ENCODE peak calls at places on chromosomes 4 and X, in seven cellular contexts. X, Y, E, S, L, K and W are unnamed samples. For H3K4me1, the result is how much of the 10 kb centered on the place peaks cover.

GRCh38 chr4:38911257-38911656 is 43.7 kb downstream of the FAM114A1 start:
- ATAC-seq in E (no peak), S (no peak), Y (peak), K (no peak), X (no peak), L (no peak), W (no peak)

GRCh38 chr4:113146876-113147358 is 97.5 kb downstream of the ANK2 start:
- ATAC-seq in E (peak), K (peak), L (no peak), X (no peak), S (peak), Y (peak), W (peak)

GRCh38 chrX:78098108-78098507 is 5.9 kb upstream of the PGK1 start:
- ATAC-seq in E (no peak), Y (no peak), K (no peak), L (no peak), S (no peak), X (no peak), W (no peak)

GRCh38 chr4:59537231-59537886 is 1662.8 kb upstream of the ADGRL3 start:
- ATAC-seq in Y (no peak), X (no peak), K (no peak), S (no peak), E (peak), L (no peak), W (no peak)

GRCh38 chr4:164731827-164732474 is 22.0 kb upstream of the SMIM31 start:
- ATAC-seq in S (no peak), L (peak), K (peak), X (no peak), E (peak), Y (peak), W (no peak)

GRCh38 chr4:87235020-87235671 is 14.7 kb upstream of the KLHL8 start:
- ATAC-seq in K (no peak), X (no peak), Y (peak), E (peak), L (peak), S (no peak), W (no peak)

GRCh38 chr4:87011340-87012034 is 76.7 kb downstream of the AFF1 start:
- ATAC-seq in K (no peak), Y (no peak), S (peak), E (no peak), L (no peak), X (no peak), W (no peak)

GRCh38 chr4:158580064-158580463 is 58.4 kb downstream of the RXFP1 start:
- ATAC-seq in X (no peak), K (no peak), E (no peak), S (no peak), L (no peak), Y (peak), W (no peak)

DNA sequence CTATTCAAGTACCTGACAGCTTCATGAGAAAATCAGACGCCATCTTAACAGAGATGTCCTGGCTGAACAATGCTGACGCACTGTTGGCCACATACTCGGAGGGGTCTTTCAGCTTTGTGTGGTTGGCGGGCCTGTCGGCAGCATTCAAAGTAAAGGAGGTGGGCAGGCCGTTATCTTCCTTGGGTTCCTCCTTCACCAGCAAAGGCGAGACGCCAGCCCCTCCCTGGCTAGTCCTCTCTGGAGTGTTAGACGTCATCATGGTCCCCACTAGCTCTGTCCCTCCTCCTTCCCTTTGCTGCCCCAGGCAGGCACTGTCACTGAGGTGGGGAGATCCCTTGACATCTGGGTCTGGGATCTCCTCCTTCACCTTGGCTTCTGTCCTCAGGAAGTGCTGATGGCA is 53.0 kb downstream of the ZNF827 start:
- ATAC-seq in K (no peak), L (no peak), S (no peak), E (no peak), X (no peak), Y (no peak), W (no peak)
- H3K4me1 ChIP-seq in K (under half), L (under half), S (under half), E (under half), X (under half), Y (under half), W (under half)

GRCh38 chr4:153594208-153594607 is 89.9 kb upstream of the TLR2 start:
- ATAC-seq in Y (no peak), S (no peak), X (no peak), E (no peak), K (peak), L (no peak), W (no peak)
- TF ChIP-seq CTCF in Y (no peak), S (no peak), X (no peak), E (no peak), K (no peak), L (no peak), W (no peak)

DNA sequence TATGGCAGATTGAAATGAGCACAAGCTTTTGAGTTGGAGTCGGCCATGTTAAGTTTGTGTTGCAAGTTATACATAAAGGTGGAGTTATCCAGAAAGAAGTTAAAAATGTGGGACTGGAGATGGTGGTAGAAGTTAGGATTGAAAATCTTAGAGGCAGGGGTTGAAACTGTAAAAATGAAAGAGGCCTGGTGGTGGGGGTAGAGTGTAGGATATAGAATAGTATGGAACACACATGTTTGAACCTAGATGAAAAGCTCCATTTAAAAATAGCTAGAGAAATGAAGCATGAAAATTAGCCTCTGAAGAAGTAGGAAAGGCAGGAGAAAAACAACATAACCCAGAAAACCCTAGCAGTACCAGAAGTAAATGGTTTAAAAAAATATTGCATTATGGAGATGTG is 131.8 kb upstream of the ENPEP start:
- ATAC-seq in E (no peak), S (no peak), K (no peak), L (peak), X (no peak), Y (peak), W (no peak)
- H3K4me1 ChIP-seq in E (under half), S (under half), K (under half), L (under half), X (under half), Y (under half), W (under half)

DNA sequence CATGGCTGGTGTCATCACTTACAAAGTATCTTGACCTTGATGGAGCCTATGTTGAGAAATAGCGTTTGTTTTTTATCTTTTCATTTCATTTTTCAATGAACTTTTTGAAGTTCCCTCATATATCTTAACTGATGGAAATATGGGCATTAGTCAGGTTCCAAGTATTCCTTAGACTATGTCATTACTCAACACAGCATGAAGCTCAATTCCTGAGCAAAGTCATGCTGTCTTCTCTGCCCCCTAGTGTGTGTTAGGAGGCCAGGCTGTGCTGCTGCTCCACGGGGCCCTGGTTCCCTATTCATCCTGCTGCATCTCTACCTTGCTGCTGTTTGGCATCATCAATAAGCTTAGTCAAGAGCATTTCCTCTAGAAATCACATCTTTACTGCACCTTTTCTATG is 40.9 kb downstream of the GPR143 start:
- ATAC-seq in S (no peak), L (peak), E (no peak), Y (no peak), K (no peak), X (no peak), W (no peak)
- TF ChIP-seq CTCF in S (no peak), L (no peak), E (no peak), Y (peak), K (no peak), X (no peak), W (no peak)

GRCh38 chr4:169659736-169660670 is 39.6 kb downstream of the CLCN3 start:
- ATAC-seq in E (peak), K (peak), X (peak), Y (peak), L (peak), S (peak), W (peak)
- H3K4me1 ChIP-seq in E (under half), K (under half), X (under half), Y (under half), L (under half), S (half or more), W (under half)

GRCh38 chr4:106266201-106266600 is 49.8 kb downstream of the TBCK start:
- ATAC-seq in X (no peak), E (peak), S (no peak), L (no peak), Y (peak), K (no peak), W (no peak)
- TF ChIP-seq CTCF in X (no peak), E (peak), S (no peak), L (peak), Y (peak), K (peak), W (peak)

GRCh38 chr4:41134581-41134980 is 79.8 kb downstream of the APBB2 start:
- ATAC-seq in E (peak), L (peak), Y (no peak), X (no peak), K (no peak), S (no peak), W (no peak)

GRCh38 chr4:41135761-41136160 is 78.6 kb downstream of the APBB2 start:
- ATAC-seq in X (no peak), S (no peak), E (no peak), K (no peak), L (peak), Y (no peak), W (no peak)

GRCh38 chr4:41140410-41140809 is 73.9 kb downstream of the APBB2 start:
- ATAC-seq in E (no peak), Y (no peak), L (no peak), K (no peak), X (no peak), S (no peak), W (no peak)

GRCh38 chr4:41136456-41136855 is 77.9 kb downstream of the APBB2 start:
- ATAC-seq in S (no peak), K (no peak), L (no peak), X (no peak), Y (no peak), E (no peak), W (no peak)

DNA sequence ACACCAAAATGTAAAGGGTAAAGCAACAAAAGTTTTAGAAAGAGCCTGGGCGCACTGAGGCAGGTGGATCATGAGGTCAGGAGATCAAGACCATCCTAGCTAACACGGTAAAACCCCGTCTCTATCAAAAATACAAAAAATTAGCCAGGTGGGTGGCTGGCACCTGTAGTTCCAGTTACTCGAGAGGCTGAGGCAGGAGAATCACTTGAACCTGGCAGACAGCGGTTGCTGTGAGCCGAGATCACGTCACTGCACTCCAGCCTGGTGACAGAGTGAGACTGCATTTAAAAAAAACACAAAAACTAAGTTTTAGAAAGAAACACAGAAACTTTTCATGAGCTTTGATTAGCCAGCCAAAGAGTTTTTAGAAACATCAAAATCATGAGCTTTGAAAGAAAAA is 76.5 kb downstream of the APBB2 start:
- ATAC-seq in Y (no peak), L (no peak), S (no peak), E (no peak), X (no peak), K (no peak), W (no peak)
- H3K4me1 ChIP-seq in Y (under half), L (under half), S (under half), E (under half), X (under half), K (under half), W (under half)

GRCh38 chr4:101230806-101231426 is 116.4 kb downstream of the PPP3CA start:
- ATAC-seq in E (no peak), X (no peak), L (peak), S (no peak), Y (no peak), K (no peak), W (no peak)
- TF ChIP-seq CTCF in E (no peak), X (no peak), L (peak), S (no peak), Y (no peak), K (no peak), W (no peak)

DNA sequence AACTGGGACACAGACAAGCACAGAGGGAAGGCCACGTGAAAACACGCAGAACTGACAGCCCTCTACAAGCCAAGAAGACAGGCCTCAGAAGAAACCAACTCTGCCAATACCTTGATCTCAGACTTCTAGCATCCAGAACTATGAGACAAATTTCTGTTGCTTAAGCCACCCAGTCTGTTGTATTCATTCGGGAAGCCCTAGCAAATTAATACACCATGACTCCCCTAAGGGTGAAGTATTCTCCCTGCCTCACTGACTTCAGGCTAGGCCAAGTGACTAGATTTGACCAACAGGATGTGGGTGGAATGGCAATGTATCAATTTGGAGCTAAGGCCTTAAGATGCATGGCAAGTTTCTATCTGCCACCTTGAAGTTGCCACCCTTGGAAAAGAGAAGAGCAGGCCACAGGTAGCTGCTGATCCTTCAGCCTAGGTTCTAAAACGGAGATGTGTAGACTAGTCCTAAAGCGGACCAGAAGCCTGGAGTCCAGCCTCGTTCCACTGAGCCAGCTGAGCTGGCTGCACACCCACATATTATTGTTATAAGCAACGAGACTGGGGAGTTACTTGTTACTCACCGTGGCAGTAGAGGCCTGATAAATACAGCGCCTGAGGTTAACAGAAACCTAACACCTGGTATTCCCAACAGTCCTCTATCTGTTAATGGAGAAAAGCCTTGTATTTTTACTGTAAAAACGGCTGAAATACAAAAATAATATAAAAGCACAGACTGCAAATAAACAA is 16.5 kb downstream of the SCARB2 start:
- ATAC-seq in L (no peak), Y (no peak), K (no peak), E (no peak), X (no peak), S (no peak), W (no peak)
- H3K4me1 ChIP-seq in L (under half), Y (half or more), K (half or more), E (half or more), X (under half), S (half or more), W (half or more)